ENCODE peak calls at places on chromosomes 3 and 15, in eight cellular contexts. One of them, this sample, is unnamed.

GRCh38 chr3:52204337-52205073 is 6.5 kb downstream of the ALAS1 start:
- DNase-seq in transverse colon: peak; percentile 37
- DNase-seq in CD8-positive, alpha-beta memory T cell: no peak
- DNase-seq in GM23248: peak; percentile 55
- DNase-seq in stomach: peak; percentile 70
- DNase-seq in left ventricle myocardium inferior: no peak
- DNase-seq in heart left ventricle: no peak
- DNase-seq in astrocyte: no peak
- DNase-seq in this sample: no peak

GRCh38 chr15:101243420-101243819 is 8.4 kb downstream of the CHSY1 start:
- DNase-seq in transverse colon: no peak
- DNase-seq in CD8-positive, alpha-beta memory T cell: no peak
- DNase-seq in GM23248: no peak
- DNase-seq in stomach: no peak
- DNase-seq in left ventricle myocardium inferior: no peak
- DNase-seq in heart left ventricle: no peak
- DNase-seq in astrocyte: no peak
- DNase-seq in this sample: no peak

GRCh38 chr15:66570842-66571241 is 5.0 kb upstream of the LCTL start:
- DNase-seq in transverse colon: no peak
- DNase-seq in CD8-positive, alpha-beta memory T cell: no peak
- DNase-seq in GM23248: no peak
- DNase-seq in stomach: no peak
- DNase-seq in left ventricle myocardium inferior: no peak
- DNase-seq in heart left ventricle: no peak
- DNase-seq in astrocyte: no peak
- DNase-seq in this sample: no peak

GRCh38 chr15:101105059-101105851 is 146.6 kb downstream of the CHSY1 start:
- DNase-seq in transverse colon: no peak
- DNase-seq in CD8-positive, alpha-beta memory T cell: no peak
- DNase-seq in GM23248: peak; percentile 17
- DNase-seq in stomach: no peak
- DNase-seq in left ventricle myocardium inferior: no peak
- DNase-seq in heart left ventricle: no peak
- DNase-seq in astrocyte: peak; percentile 36
- DNase-seq in this sample: no peak

GRCh38 chr3:48305396-48305795 is 28.1 kb downstream of the SPINK8 start:
- DNase-seq in transverse colon: no peak
- DNase-seq in CD8-positive, alpha-beta memory T cell: no peak
- DNase-seq in GM23248: no peak
- DNase-seq in stomach: no peak
- DNase-seq in left ventricle myocardium inferior: no peak
- DNase-seq in heart left ventricle: no peak
- DNase-seq in astrocyte: no peak
- DNase-seq in this sample: no peak

GRCh38 chr3:187931111-187931510 is 185.8 kb upstream of the BCL6 start:
- DNase-seq in transverse colon: no peak
- DNase-seq in CD8-positive, alpha-beta memory T cell: no peak
- DNase-seq in GM23248: no peak
- DNase-seq in stomach: no peak
- DNase-seq in left ventricle myocardium inferior: no peak
- DNase-seq in heart left ventricle: no peak
- DNase-seq in astrocyte: peak; percentile 91
- DNase-seq in this sample: no peak

GRCh38 chr15:25407950-25408349 is 30.9 kb downstream of the UBE3A start:
- DNase-seq in transverse colon: no peak
- DNase-seq in CD8-positive, alpha-beta memory T cell: no peak
- DNase-seq in GM23248: no peak
- DNase-seq in stomach: no peak
- DNase-seq in left ventricle myocardium inferior: no peak
- DNase-seq in heart left ventricle: no peak
- DNase-seq in astrocyte: no peak
- DNase-seq in this sample: no peak

GRCh38 chr3:133828576-133829309 is 23.1 kb downstream of the SRPRB start:
- DNase-seq in transverse colon: no peak
- DNase-seq in CD8-positive, alpha-beta memory T cell: no peak
- DNase-seq in GM23248: no peak
- DNase-seq in stomach: no peak
- DNase-seq in left ventricle myocardium inferior: peak; percentile 53
- DNase-seq in heart left ventricle: peak; percentile 46
- DNase-seq in astrocyte: no peak
- DNase-seq in this sample: no peak

GRCh38 chr3:38630070-38630469 is 19.4 kb downstream of the SCN5A start:
- DNase-seq in transverse colon: no peak
- DNase-seq in CD8-positive, alpha-beta memory T cell: no peak
- DNase-seq in GM23248: no peak
- DNase-seq in stomach: no peak
- DNase-seq in left ventricle myocardium inferior: no peak
- DNase-seq in heart left ventricle: no peak
- DNase-seq in astrocyte: no peak
- DNase-seq in this sample: no peak

GRCh38 chr15:82597815-82598214 is 49.3 kb downstream of the CPEB1 start:
- DNase-seq in transverse colon: no peak
- DNase-seq in CD8-positive, alpha-beta memory T cell: no peak
- DNase-seq in GM23248: no peak
- DNase-seq in stomach: no peak
- DNase-seq in left ventricle myocardium inferior: no peak
- DNase-seq in heart left ventricle: no peak
- DNase-seq in astrocyte: no peak
- DNase-seq in this sample: no peak

GRCh38 chr3:17733270-17733669 is 9.2 kb downstream of the TBC1D5 start:
- DNase-seq in transverse colon: no peak
- DNase-seq in CD8-positive, alpha-beta memory T cell: no peak
- DNase-seq in GM23248: no peak
- DNase-seq in stomach: no peak
- DNase-seq in left ventricle myocardium inferior: no peak
- DNase-seq in heart left ventricle: no peak
- DNase-seq in astrocyte: no peak
- DNase-seq in this sample: no peak

GRCh38 chr15:52144656-52145055 is 32.1 kb upstream of the BCL2L10 start:
- DNase-seq in transverse colon: no peak
- DNase-seq in CD8-positive, alpha-beta memory T cell: no peak
- DNase-seq in GM23248: peak; percentile 85
- DNase-seq in stomach: no peak
- DNase-seq in left ventricle myocardium inferior: no peak
- DNase-seq in heart left ventricle: no peak
- DNase-seq in astrocyte: peak; percentile 73
- DNase-seq in this sample: no peak

GRCh38 chr15:69747193-69747592 is 294.6 kb downstream of the RPLP1 start:
- DNase-seq in transverse colon: no peak
- DNase-seq in CD8-positive, alpha-beta memory T cell: no peak
- DNase-seq in GM23248: no peak
- DNase-seq in stomach: no peak
- DNase-seq in left ventricle myocardium inferior: no peak
- DNase-seq in heart left ventricle: no peak
- DNase-seq in astrocyte: no peak
- DNase-seq in this sample: no peak

GRCh38 chr15:22930782-22931484 is 49.2 kb downstream of the CYFIP1 start:
- DNase-seq in transverse colon: peak; percentile 56
- DNase-seq in CD8-positive, alpha-beta memory T cell: no peak
- DNase-seq in GM23248: peak; percentile 43
- DNase-seq in stomach: peak; percentile 82
- DNase-seq in left ventricle myocardium inferior: peak; percentile 46
- DNase-seq in heart left ventricle: peak; percentile 49
- DNase-seq in astrocyte: peak; percentile 18
- DNase-seq in this sample: no peak

GRCh38 chr3:59908280-59908679 is 858.5 kb upstream of the CFAP20DC start:
- DNase-seq in transverse colon: no peak
- DNase-seq in CD8-positive, alpha-beta memory T cell: no peak
- DNase-seq in GM23248: no peak
- DNase-seq in stomach: no peak
- DNase-seq in left ventricle myocardium inferior: no peak
- DNase-seq in heart left ventricle: no peak
- DNase-seq in astrocyte: no peak
- DNase-seq in this sample: no peak

GRCh38 chr15:70095387-70096214 is 2.1 kb downstream of the TLE3 start:
- DNase-seq in transverse colon: peak; percentile 43
- DNase-seq in CD8-positive, alpha-beta memory T cell: peak; percentile 31
- DNase-seq in GM23248: peak; percentile 62
- DNase-seq in stomach: peak; percentile 47
- DNase-seq in left ventricle myocardium inferior: no peak
- DNase-seq in heart left ventricle: peak; percentile 49
- DNase-seq in astrocyte: no peak
- DNase-seq in this sample: peak; percentile 74

GRCh38 chr3:149197669-149198068 is 24.0 kb downstream of the CP start:
- DNase-seq in transverse colon: no peak
- DNase-seq in CD8-positive, alpha-beta memory T cell: no peak
- DNase-seq in GM23248: no peak
- DNase-seq in stomach: no peak
- DNase-seq in left ventricle myocardium inferior: no peak
- DNase-seq in heart left ventricle: no peak
- DNase-seq in astrocyte: no peak
- DNase-seq in this sample: no peak
- H3K4me3 ChIP-seq in transverse colon: no peak overlapping the region
- H3K4me3 ChIP-seq in CD8-positive, alpha-beta memory T cell: no peak overlapping the region
- H3K4me3 ChIP-seq in GM23248: no peak overlapping the region
- H3K4me3 ChIP-seq in stomach: no peak overlapping the region
- H3K4me3 ChIP-seq in left ventricle myocardium inferior: peak overlapping the region; percentile 30
- H3K4me3 ChIP-seq in heart left ventricle: peak overlapping the region; percentile 22
- H3K4me3 ChIP-seq in astrocyte: peak overlapping the region; percentile 26
- H3K4me3 ChIP-seq in this sample: no peak overlapping the region

GRCh38 chr15:73374599-73374998 is 5.8 kb upstream of the HCN4 start:
- DNase-seq in transverse colon: no peak
- DNase-seq in CD8-positive, alpha-beta memory T cell: no peak
- DNase-seq in GM23248: no peak
- DNase-seq in stomach: no peak
- DNase-seq in left ventricle myocardium inferior: peak; percentile 86
- DNase-seq in heart left ventricle: peak; percentile 86
- DNase-seq in astrocyte: no peak
- DNase-seq in this sample: no peak
- H3K27ac ChIP-seq in transverse colon: no peak overlapping the region
- H3K27ac ChIP-seq in CD8-positive, alpha-beta memory T cell: no peak overlapping the region
- H3K27ac ChIP-seq in GM23248: no peak overlapping the region
- H3K27ac ChIP-seq in stomach: no peak overlapping the region
- H3K27ac ChIP-seq in left ventricle myocardium inferior: peak overlapping the region; percentile 86
- H3K27ac ChIP-seq in heart left ventricle: peak overlapping the region; percentile 62
- H3K27ac ChIP-seq in astrocyte: no peak overlapping the region
- H3K27ac ChIP-seq in this sample: no peak overlapping the region

DNA sequence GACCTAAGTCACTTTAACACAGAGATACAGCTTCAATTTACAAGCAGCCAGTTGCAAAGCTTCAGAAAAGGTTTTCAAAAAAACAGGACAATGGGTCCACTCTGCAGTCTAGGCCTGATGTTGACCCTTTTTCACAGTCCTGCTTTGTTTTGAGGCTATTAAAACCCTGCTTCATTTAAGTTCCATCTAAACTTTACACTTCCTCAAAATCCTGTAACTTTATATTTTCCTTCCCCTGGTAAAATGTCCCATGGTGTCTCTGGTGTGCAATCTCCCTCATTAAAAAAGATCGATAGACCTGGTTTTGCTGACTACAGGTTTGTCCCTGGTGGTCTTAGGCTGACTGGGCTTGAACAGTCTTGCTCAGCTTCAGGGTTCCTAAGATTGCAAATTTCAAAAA is 5.1 kb upstream of the RPL14 start:
- DNase-seq in transverse colon: no peak
- DNase-seq in CD8-positive, alpha-beta memory T cell: no peak
- DNase-seq in GM23248: no peak
- DNase-seq in stomach: no peak
- DNase-seq in left ventricle myocardium inferior: no peak
- DNase-seq in heart left ventricle: no peak
- DNase-seq in astrocyte: no peak
- DNase-seq in this sample: no peak
- H3K4me3 ChIP-seq in transverse colon: no peak overlapping the region
- H3K4me3 ChIP-seq in CD8-positive, alpha-beta memory T cell: peak overlapping the region; percentile 73
- H3K4me3 ChIP-seq in GM23248: peak overlapping the region; percentile 82
- H3K4me3 ChIP-seq in stomach: no peak overlapping the region
- H3K4me3 ChIP-seq in left ventricle myocardium inferior: peak overlapping the region; percentile 81
- H3K4me3 ChIP-seq in heart left ventricle: peak overlapping the region; percentile 65
- H3K4me3 ChIP-seq in astrocyte: peak overlapping the region; percentile 91
- H3K4me3 ChIP-seq in this sample: peak overlapping the region; percentile 17

GRCh38 chr3:31290046-31290445 is 242.7 kb upstream of the STT3B start:
- DNase-seq in transverse colon: no peak
- DNase-seq in CD8-positive, alpha-beta memory T cell: no peak
- DNase-seq in GM23248: no peak
- DNase-seq in stomach: no peak
- DNase-seq in left ventricle myocardium inferior: no peak
- DNase-seq in heart left ventricle: no peak
- DNase-seq in astrocyte: no peak
- DNase-seq in this sample: no peak

GRCh38 chr3:31288224-31288623 is 244.5 kb upstream of the STT3B start:
- DNase-seq in transverse colon: no peak
- DNase-seq in CD8-positive, alpha-beta memory T cell: no peak
- DNase-seq in GM23248: no peak
- DNase-seq in stomach: no peak
- DNase-seq in left ventricle myocardium inferior: no peak
- DNase-seq in heart left ventricle: no peak
- DNase-seq in astrocyte: no peak
- DNase-seq in this sample: no peak

GRCh38 chr3:31285808-31286486 is 246.8 kb upstream of the STT3B start:
- DNase-seq in transverse colon: no peak
- DNase-seq in CD8-positive, alpha-beta memory T cell: no peak
- DNase-seq in GM23248: no peak
- DNase-seq in stomach: no peak
- DNase-seq in left ventricle myocardium inferior: no peak
- DNase-seq in heart left ventricle: no peak
- DNase-seq in astrocyte: no peak
- DNase-seq in this sample: no peak

GRCh38 chr3:31289592-31289991 is 243.1 kb upstream of the STT3B start:
- DNase-seq in transverse colon: no peak
- DNase-seq in CD8-positive, alpha-beta memory T cell: no peak
- DNase-seq in GM23248: no peak
- DNase-seq in stomach: no peak
- DNase-seq in left ventricle myocardium inferior: no peak
- DNase-seq in heart left ventricle: no peak
- DNase-seq in astrocyte: no peak
- DNase-seq in this sample: no peak

DNA sequence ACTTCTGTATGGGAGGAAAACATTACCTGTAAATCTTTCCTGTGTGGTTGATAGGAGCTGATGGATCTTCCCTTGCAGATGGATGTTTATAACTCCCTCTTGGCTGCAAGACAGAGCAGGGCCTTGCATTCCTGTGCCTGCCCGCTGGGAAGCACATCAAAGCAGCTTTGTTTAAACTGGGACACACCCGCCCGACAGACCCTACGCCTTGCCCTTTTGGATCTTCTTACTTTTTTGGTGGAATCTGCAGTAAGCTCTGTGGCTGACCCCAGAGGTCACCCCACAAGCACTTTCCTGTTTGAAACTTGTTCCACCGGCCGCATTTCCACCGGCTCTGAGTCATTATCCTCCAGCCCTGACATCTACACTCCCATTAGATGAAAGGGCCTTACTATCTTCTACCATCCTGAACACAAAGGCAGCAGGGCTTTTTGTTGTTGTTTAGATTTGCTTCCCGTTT is 244.1 kb upstream of the STT3B start:
- DNase-seq in transverse colon: peak; percentile 11
- DNase-seq in CD8-positive, alpha-beta memory T cell: no peak
- DNase-seq in GM23248: peak; percentile 49
- DNase-seq in stomach: peak; percentile 37
- DNase-seq in left ventricle myocardium inferior: peak; percentile 21
- DNase-seq in heart left ventricle: peak; percentile 30
- DNase-seq in astrocyte: peak; percentile 77
- DNase-seq in this sample: peak; percentile 64
- H3K27ac ChIP-seq in transverse colon: no peak overlapping the region
- H3K27ac ChIP-seq in CD8-positive, alpha-beta memory T cell: no peak overlapping the region
- H3K27ac ChIP-seq in GM23248: no peak overlapping the region
- H3K27ac ChIP-seq in stomach: no peak overlapping the region
- H3K27ac ChIP-seq in left ventricle myocardium inferior: peak overlapping the region; percentile 37
- H3K27ac ChIP-seq in heart left ventricle: no peak overlapping the region
- H3K27ac ChIP-seq in astrocyte: no peak overlapping the region
- H3K27ac ChIP-seq in this sample: peak overlapping the region; percentile 55

GRCh38 chr3:157154563-157155333 is 5.2 kb downstream of the CCNL1 start:
- DNase-seq in transverse colon: no peak
- DNase-seq in CD8-positive, alpha-beta memory T cell: no peak
- DNase-seq in GM23248: no peak
- DNase-seq in stomach: no peak
- DNase-seq in left ventricle myocardium inferior: no peak
- DNase-seq in heart left ventricle: no peak
- DNase-seq in astrocyte: no peak
- DNase-seq in this sample: no peak
- H3K4me3 ChIP-seq in transverse colon: no peak overlapping the region
- H3K4me3 ChIP-seq in CD8-positive, alpha-beta memory T cell: no peak overlapping the region
- H3K4me3 ChIP-seq in GM23248: peak overlapping the region; percentile 86
- H3K4me3 ChIP-seq in stomach: no peak overlapping the region
- H3K4me3 ChIP-seq in left ventricle myocardium inferior: peak overlapping the region; percentile 83
- H3K4me3 ChIP-seq in heart left ventricle: peak overlapping the region; percentile 10
- H3K4me3 ChIP-seq in astrocyte: peak overlapping the region; percentile 30
- H3K4me3 ChIP-seq in this sample: no peak overlapping the region

This sample was measured in hepatocyte.